ENCODE peak calls at places on chromosomes 13 and 19, in four cellular contexts. T is tibial nerve, R is AG09309, Y is mucosa of descending colon. C is an unnamed sample.
A peak's percentile ranks its signal among the peaks of the same experiment; 100 is the strongest.

GRCh38 chr13:109700176-109700575 is 86.2 kb downstream of the IRS2 start:
- DNase-seq in T (peak; percentile 29), R (no peak), Y (peak; percentile 95), C (no peak)

GRCh38 chr19:13146763-13147563 is 3.2 kb downstream of the STX10 start:
- DNase-seq in T (no peak), R (no peak), Y (no peak), C (no peak)

GRCh38 chr19:18109731-18110671 is 12.4 kb downstream of the MAST3 start:
- DNase-seq in T (no peak), R (no peak), Y (peak; percentile 85), C (peak; percentile 78)

GRCh38 chr13:45784755-45785675 is 66.5 kb downstream of the SIAH3 start:
- DNase-seq in T (no peak), R (no peak), Y (no peak), C (no peak)

GRCh38 chr13:75197803-75198202 is 284.2 kb downstream of the TBC1D4 start:
- DNase-seq in T (no peak), R (no peak), Y (no peak), C (no peak)

GRCh38 chr19:45484273-45484945 is 12.4 kb downstream of the RTN2 start:
- DNase-seq in T (no peak), R (no peak), Y (no peak), C (no peak)

GRCh38 chr19:13849277-13849676 is 27.7 kb upstream of the NANOS3 start:
- DNase-seq in T (no peak), R (no peak), Y (peak; percentile 41), C (no peak)

GRCh38 chr13:32645854-32646253 is 59.6 kb downstream of the PDS5B start:
- DNase-seq in T (no peak), R (no peak), Y (no peak), C (no peak)

GRCh38 chr13:98370806-98371553 is 193.9 kb upstream of the RNF113B start:
- DNase-seq in T (no peak), R (peak; percentile 82), Y (no peak), C (peak; percentile 69)

GRCh38 chr19:39506944-39507714 is 7.8 kb upstream of the SELENOV start:
- DNase-seq in T (no peak), R (no peak), Y (peak; percentile 49), C (no peak)

GRCh38 chr13:22332411-22332810 is 661.5 kb downstream of the FGF9 start:
- DNase-seq in T (no peak), R (no peak), Y (no peak), C (no peak)

GRCh38 chr19:34816708-34817107 is 43.7 kb upstream of the ZNF599 start:
- DNase-seq in T (no peak), R (no peak), Y (no peak), C (no peak)

GRCh38 chr19:13031917-13032623 is 36.8 kb downstream of the NFIX start:
- DNase-seq in T (no peak), R (no peak), Y (no peak), C (no peak)

GRCh38 chr19:32748497-32748896 is 28.9 kb downstream of the TDRD12 start:
- DNase-seq in T (no peak), R (no peak), Y (no peak), C (no peak)

GRCh38 chr19:32287086-32287485 is 58.3 kb upstream of the ZNF507 start:
- DNase-seq in T (no peak), R (no peak), Y (no peak), C (no peak)

GRCh38 chr13:107203146-107203847 is 635.4 kb upstream of the ARGLU1 start:
- DNase-seq in T (no peak), R (no peak), Y (no peak), C (no peak)

GRCh38 chr13:63643543-63643942 is 2227.9 kb upstream of the PCDH20 start:
- DNase-seq in T (no peak), R (no peak), Y (no peak), C (no peak)

GRCh38 chr13:40764587-40765403 is 6.2 kb downstream of the MRPS31 start:
- DNase-seq in T (no peak), R (no peak), Y (no peak), C (peak; percentile 53)

GRCh38 chr13:108987488-108987887 is 358.1 kb downstream of the MYO16 start:
- DNase-seq in T (no peak), R (peak; percentile 10), Y (no peak), C (no peak)

GRCh38 chr19:14023404-14024235 is 4.3 kb upstream of the RLN3 start:
- DNase-seq in T (no peak), R (no peak), Y (peak; percentile 67), C (peak; percentile 79)

GRCh38 chr13:80783926-80784325 is 443.0 kb upstream of the SPRY2 start:
- DNase-seq in T (no peak), R (no peak), Y (no peak), C (no peak)

GRCh38 chr13:23901365-23901764 is 4.1 kb upstream of the C1QTNF9B start:
- DNase-seq in T (no peak), R (no peak), Y (no peak), C (no peak)

GRCh38 chr13:102402292-102402691 is 444 bp upstream of the FGF14 start:
- DNase-seq in T (no peak), R (no peak), Y (no peak), C (peak; percentile 13)

GRCh38 chr19:34230833-34231232 is 23.5 kb upstream of the GARRE1 start:
- DNase-seq in T (no peak), R (no peak), Y (no peak), C (no peak)

GRCh38 chr19:55080121-55080914 is 4.6 kb downstream of the EPS8L1 start:
- DNase-seq in T (no peak), R (no peak), Y (peak; percentile 95), C (peak; percentile 74)

DNA sequence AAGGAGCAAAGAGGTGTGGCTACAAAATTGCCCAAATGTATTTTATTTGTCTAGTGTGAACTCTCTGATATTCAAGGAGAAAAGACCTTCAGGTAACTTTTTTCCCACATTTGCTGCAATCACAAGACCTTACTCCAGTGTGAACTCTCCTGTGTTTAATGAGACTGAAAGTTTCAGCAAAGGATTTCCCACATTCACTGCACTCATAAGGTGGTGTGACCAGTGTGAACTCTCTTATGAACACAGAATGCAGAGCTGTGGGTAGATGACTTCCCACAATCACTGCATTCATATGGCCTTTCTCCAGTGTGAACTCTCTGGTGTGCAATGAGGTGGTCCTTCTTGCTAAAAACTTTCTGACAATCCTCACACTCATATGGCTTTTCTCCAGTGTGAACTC is 16.4 kb downstream of the ZNF814 start:
- DNase-seq in T (no peak), R (no peak), Y (no peak), C (no peak)
- H3K4me3 ChIP-seq in T (no peak overlapping the region), R (no peak overlapping the region), Y (no peak overlapping the region), C (no peak overlapping the region)

GRCh38 chr19:47790398-47790814 is 11.9 kb downstream of the SELENOW start:
- DNase-seq in T (peak; percentile 72), R (no peak), Y (peak; percentile 85), C (peak; percentile 98)
- H3K4me3 ChIP-seq in T (no peak overlapping the region), R (no peak overlapping the region), Y (no peak overlapping the region), C (no peak overlapping the region)

GRCh38 chr19:3663838-3664237 is 36.4 kb downstream of the PIP5K1C start:
- DNase-seq in T (no peak), R (no peak), Y (no peak), C (no peak)

GRCh38 chr19:3667037-3667638 is 33.1 kb downstream of the PIP5K1C start:
- DNase-seq in T (no peak), R (no peak), Y (no peak), C (no peak)

GRCh38 chr19:3667766-3668165 is 32.5 kb downstream of the PIP5K1C start:
- DNase-seq in T (no peak), R (no peak), Y (no peak), C (no peak)

GRCh38 chr19:3664879-3665642 is 35.2 kb downstream of the PIP5K1C start:
- DNase-seq in T (no peak), R (no peak), Y (no peak), C (peak; percentile 28)

DNA sequence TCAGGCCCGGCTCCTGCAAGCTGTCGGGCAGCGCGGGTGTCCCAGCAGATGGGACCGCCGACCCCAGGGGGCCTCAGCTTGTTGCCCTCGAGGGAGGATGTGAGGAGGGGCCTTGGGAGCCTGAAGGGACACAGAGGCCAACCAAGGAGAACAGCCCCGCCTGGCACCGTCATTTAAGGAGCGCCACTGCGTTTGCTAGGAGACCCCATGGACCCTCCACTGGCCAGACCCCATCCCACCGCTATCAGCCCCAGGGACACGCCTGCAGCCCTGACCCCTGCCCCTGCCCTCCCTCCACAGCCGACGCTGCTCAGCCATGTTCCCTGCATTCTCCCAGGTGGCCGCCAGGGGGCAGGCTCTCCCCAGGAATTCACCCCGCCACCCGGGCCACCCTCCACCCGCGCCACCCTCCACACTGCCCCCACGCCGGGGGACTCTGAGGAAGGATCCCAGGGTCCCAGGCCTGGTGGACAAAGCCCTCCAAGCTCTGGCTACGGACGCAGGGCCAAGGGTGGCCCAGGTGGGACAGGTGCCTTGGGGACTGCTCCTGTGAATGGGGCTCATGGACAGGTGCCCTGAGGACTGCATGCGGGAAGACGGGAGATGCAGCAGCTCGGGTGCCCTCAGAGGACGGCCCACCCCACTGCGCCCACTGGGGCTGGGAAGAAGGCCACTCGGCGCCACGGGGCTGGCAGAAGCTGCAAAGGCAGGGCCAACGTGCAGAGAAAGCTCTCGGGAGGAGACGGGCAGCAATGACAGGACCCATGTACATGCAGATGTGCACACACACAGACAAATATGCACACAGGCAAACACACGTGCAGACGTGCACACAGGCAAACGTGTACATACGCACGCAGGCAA is 34.4 kb downstream of the PIP5K1C start:
- DNase-seq in T (peak; percentile 42), R (no peak), Y (peak; percentile 82), C (peak; percentile 91)
- H3K4me3 ChIP-seq in T (no peak overlapping the region), R (no peak overlapping the region), Y (no peak overlapping the region), C (no peak overlapping the region)

GRCh38 chr19:58037927-58038687 is 4.3 kb downstream of the ZSCAN1 start:
- DNase-seq in T (no peak), R (no peak), Y (no peak), C (no peak)

GRCh38 chr19:58035863-58036262 is 2.0 kb downstream of the ZSCAN1 start:
- DNase-seq in T (no peak), R (no peak), Y (no peak), C (no peak)

GRCh38 chr19:58038688-58039204 is 4.9 kb downstream of the ZSCAN1 start:
- DNase-seq in T (no peak), R (no peak), Y (no peak), C (no peak)

GRCh38 chr19:58033741-58034475 is at the start of gene ZSCAN1:
- DNase-seq in T (peak; percentile 19), R (no peak), Y (peak; percentile 75), C (peak; percentile 74)

DNA sequence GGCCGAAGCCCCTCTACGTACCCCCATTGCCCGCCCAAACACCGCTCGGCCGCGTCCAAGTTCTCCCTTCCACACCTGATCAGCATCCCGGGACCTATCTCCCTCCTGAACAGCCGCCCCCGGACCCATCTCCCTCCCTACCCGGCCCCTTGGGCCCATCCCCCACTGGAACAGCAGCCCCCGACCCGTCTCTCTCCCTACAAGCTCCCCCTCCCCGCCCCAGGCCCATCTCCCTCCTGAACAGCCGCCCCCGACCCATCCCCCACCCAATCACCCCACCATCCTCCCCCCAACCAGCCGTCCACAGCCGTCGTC is 608 bp downstream of the ZSCAN1 start:
- DNase-seq in T (no peak), R (no peak), Y (no peak), C (no peak)
- H3K4me3 ChIP-seq in T (peak overlapping the region; percentile 51), R (no peak overlapping the region), Y (no peak overlapping the region), C (peak overlapping the region; percentile 35)

C was measured in pancreas.